ENCODE peak calls at places on chromosomes 16 and 17, in seven cellular contexts. I, R, S, A, V, D and L are unnamed samples.

GRCh38 chr17:43856141-43856540 is 9.2 kb downstream of the CD300LG start:
- DNase-seq in I (no peak), R (no peak), S (no peak), A (no peak), V (no peak), D (no peak), L (no peak)

GRCh38 chr16:11629071-11630030 is 38.9 kb upstream of the SNN start:
- DNase-seq in I (peak), R (no peak), S (no peak), A (no peak), V (no peak), D (no peak), L (no peak)

GRCh38 chr16:10877472-10877946 is 507 bp downstream of the CIITA start:
- DNase-seq in I (no peak), R (no peak), S (no peak), A (no peak), V (no peak), D (no peak), L (no peak)

GRCh38 chr16:2971985-2972784 is 3.0 kb downstream of the PAQR4 start:
- DNase-seq in I (no peak), R (no peak), S (no peak), A (no peak), V (no peak), D (no peak), L (no peak)

GRCh38 chr17:57356722-57357391 is 100.5 kb downstream of the MSI2 start:
- DNase-seq in I (no peak), R (no peak), S (no peak), A (no peak), V (no peak), D (no peak), L (no peak)

GRCh38 chr17:31521632-31522283 is 130.3 kb downstream of the RAB11FIP4 start:
- DNase-seq in I (no peak), R (no peak), S (no peak), A (no peak), V (no peak), D (no peak), L (no peak)

GRCh38 chr16:2075631-2076030 is 27.8 kb downstream of the TSC2 start:
- DNase-seq in I (no peak), R (no peak), S (no peak), A (no peak), V (no peak), D (no peak), L (no peak)

GRCh38 chr17:50707296-50708049 is at the start of gene ANKRD40:
- DNase-seq in I (peak), R (peak), S (peak), A (peak), V (peak), D (peak), L (peak)

GRCh38 chr17:61401280-61402072 is 1.8 kb downstream of the TBX2 start:
- DNase-seq in I (peak), R (peak), S (no peak), A (peak), V (no peak), D (no peak), L (no peak)

GRCh38 chr17:64498308-64499203 is 1.7 kb upstream of the POLG2 start:
- DNase-seq in I (no peak), R (no peak), S (no peak), A (no peak), V (no peak), D (no peak), L (no peak)

GRCh38 chr16:85554114-85554790 is 58.9 kb upstream of the GSE1 start:
- DNase-seq in I (peak), R (peak), S (peak), A (no peak), V (peak), D (peak), L (peak)

GRCh38 chr16:30566531-30566930 is 5.0 kb downstream of the ZNF688 start:
- DNase-seq in I (no peak), R (no peak), S (no peak), A (no peak), V (no peak), D (no peak), L (no peak)

GRCh38 chr16:30569746-30570325 is 1.7 kb downstream of the ZNF688 start:
- DNase-seq in I (no peak), R (no peak), S (no peak), A (no peak), V (no peak), D (no peak), L (no peak)

GRCh38 chr16:30565984-30566383 is 5.5 kb downstream of the ZNF688 start:
- DNase-seq in I (no peak), R (no peak), S (no peak), A (no peak), V (no peak), D (no peak), L (no peak)

GRCh38 chr16:30567160-30567990 is 4.1 kb downstream of the ZNF688 start:
- DNase-seq in I (peak), R (no peak), S (no peak), A (no peak), V (no peak), D (no peak), L (no peak)

GRCh38 chr16:30567991-30568638 is 3.4 kb downstream of the ZNF688 start:
- DNase-seq in I (peak), R (no peak), S (peak), A (no peak), V (peak), D (no peak), L (peak)
- TF ChIP-seq RFX5 in I (no peak), R (no peak), S (no peak), A (no peak), V (no peak), D (no peak), L (no peak)

GRCh38 chr17:4740584-4740983 is 856 bp upstream of the CXCL16 start:
- DNase-seq in I (no peak), R (no peak), S (no peak), A (no peak), V (no peak), D (no peak), L (no peak)
- TF ChIP-seq RFX5 in I (no peak), R (no peak), S (no peak), A (no peak), V (no peak), D (no peak), L (no peak)

GRCh38 chr16:988465-989353 is 7.1 kb downstream of the SOX8 start:
- DNase-seq in I (no peak), R (no peak), S (no peak), A (no peak), V (no peak), D (no peak), L (no peak)
- TF ChIP-seq RFX5 in I (no peak), R (no peak), S (no peak), A (no peak), V (no peak), D (no peak), L (no peak)

DNA sequence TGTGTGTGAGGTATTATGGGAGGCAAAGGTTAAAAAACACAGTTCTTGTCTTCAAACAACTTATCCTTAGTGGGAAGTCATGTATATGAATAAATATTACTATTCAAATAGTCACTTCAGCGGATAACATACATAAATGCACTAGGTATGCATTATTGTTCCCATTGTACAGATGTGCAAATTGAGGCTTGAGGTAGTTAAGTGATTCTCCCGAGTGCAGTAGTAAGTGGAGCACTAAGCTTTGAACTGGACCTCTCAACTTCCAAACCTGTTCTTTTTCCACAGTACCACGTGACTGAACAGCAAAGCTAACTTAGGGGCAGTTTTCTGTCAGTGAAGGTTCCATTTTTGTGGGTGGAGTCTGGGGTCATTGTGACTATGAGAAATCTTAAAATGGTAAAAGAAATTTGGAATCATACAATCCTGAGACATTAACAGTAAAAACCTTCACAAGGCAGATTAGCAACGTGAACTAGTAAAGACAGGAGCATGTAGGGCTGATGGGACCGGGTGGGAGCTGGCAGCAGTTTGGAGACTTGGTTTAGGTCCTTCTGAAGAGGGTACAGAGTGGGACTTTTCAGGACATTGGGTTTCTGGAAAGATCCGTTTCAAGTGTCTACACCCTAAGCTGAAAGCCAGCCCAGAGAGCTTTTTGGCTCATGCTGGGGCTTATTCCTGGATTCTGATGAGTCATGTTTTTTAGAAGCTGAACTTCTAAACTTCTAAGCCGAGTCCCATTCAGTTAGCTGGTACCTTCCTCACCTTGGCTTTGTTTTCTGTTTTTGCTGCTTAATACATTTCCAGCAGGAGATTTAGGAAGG is 204.9 kb downstream of the PRKCA start:
- DNase-seq in I (peak), R (no peak), S (peak), A (no peak), V (no peak), D (peak), L (peak)
- TF ChIP-seq RFX5 in I (no peak), R (no peak), S (no peak), A (no peak), V (no peak), D (no peak), L (no peak)

DNA sequence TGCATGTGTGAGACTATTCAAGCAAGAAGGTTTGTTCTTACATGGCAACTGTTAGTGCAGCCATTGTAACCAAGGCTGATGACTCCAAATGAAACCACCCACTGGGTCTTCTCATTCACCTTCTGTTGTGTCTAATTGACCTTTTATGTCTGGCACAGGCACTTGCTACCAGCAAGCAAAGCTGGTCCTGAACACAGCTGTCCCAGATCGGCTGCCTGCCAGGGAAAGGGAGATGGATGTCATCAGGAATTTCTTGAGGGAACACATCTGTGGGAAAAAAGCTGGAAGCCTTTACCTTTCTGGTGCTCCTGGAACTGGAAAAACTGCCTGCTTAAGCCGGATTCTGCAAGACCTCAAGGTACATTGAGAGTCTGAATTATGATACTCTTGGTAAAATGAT is 3.6 kb downstream of the CDC6 start:
- DNase-seq in I (no peak), R (no peak), S (no peak), A (no peak), V (no peak), D (no peak), L (no peak)
- TF ChIP-seq RFX5 in I (no peak), R (no peak), S (no peak), A (no peak), V (no peak), D (no peak), L (no peak)

GRCh38 chr16:68436581-68436980 is 11.7 kb downstream of the SMPD3 start:
- DNase-seq in I (no peak), R (no peak), S (no peak), A (peak), V (no peak), D (peak), L (peak)
- TF ChIP-seq RFX5 in I (no peak), R (no peak), S (no peak), A (no peak), V (no peak), D (no peak), L (no peak)

DNA sequence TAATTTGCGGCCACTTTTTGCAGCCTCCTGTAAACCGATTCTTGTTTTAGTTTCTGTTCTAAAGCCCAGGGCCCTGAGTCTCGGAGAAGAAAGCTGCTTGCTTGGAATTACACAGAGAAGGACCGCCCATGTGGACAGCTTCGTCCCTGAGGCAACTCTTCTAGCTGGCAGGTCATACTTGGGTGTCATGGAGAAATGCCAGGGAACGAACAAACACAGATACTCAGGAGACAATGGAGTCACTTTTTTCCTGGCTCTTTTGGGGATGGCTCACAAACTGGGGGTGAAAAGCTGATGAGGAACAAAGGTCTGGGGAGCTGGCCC is 40.8 kb upstream of the GCSH start:
- DNase-seq in I (peak), R (no peak), S (no peak), A (no peak), V (no peak), D (no peak), L (peak)
- TF ChIP-seq RFX5 in I (no peak), R (no peak), S (no peak), A (no peak), V (no peak), D (no peak), L (no peak)

GRCh38 chr17:21037117-21037803 is 5.6 kb downstream of the USP22 start:
- DNase-seq in I (no peak), R (no peak), S (no peak), A (no peak), V (no peak), D (no peak), L (no peak)
- TF ChIP-seq RFX5 in I (no peak), R (no peak), S (no peak), A (no peak), V (no peak), D (no peak), L (no peak)